ENCODE peak calls at places on chromosomes 6 and 20, in four cellular contexts. One of them, this sample, is unnamed.
A peak's percentile ranks its signal among the peaks of the same experiment; 100 is the strongest.

GRCh38 chr20:1401431-1401907 is 8.6 kb upstream of the FKBP1A start:
- DNase-seq in AG09319: no peak
- DNase-seq in HL-60: no peak
- DNase-seq in BJ: no peak
- DNase-seq in this sample: no peak

GRCh38 chr6:16799279-16800193 is 38.3 kb upstream of the ATXN1 start:
- DNase-seq in HL-60: no peak
- DNase-seq in AG09319: no peak
- DNase-seq in BJ: peak; percentile 9
- DNase-seq in this sample: no peak

GRCh38 chr6:11953641-11954040 is 58.5 kb upstream of the HIVEP1 start:
- DNase-seq in BJ: no peak
- DNase-seq in AG09319: no peak
- DNase-seq in HL-60: no peak
- DNase-seq in this sample: no peak

GRCh38 chr6:30818426-30818841 is 65.9 kb upstream of the DDR1 start:
- DNase-seq in AG09319: peak; percentile 63
- DNase-seq in HL-60: no peak
- DNase-seq in BJ: peak; percentile 64
- DNase-seq in this sample: no peak

GRCh38 chr6:152368761-152369624 is 268.2 kb downstream of the SYNE1 start:
- DNase-seq in AG09319: no peak
- DNase-seq in BJ: no peak
- DNase-seq in HL-60: no peak
- DNase-seq in this sample: no peak

GRCh38 chr20:44582321-44583025 is at the start of gene PKIG:
- DNase-seq in HL-60: no peak
- DNase-seq in AG09319: peak; percentile 63
- DNase-seq in BJ: peak; percentile 55
- DNase-seq in this sample: no peak

GRCh38 chr6:89413006-89413400 is 930 bp upstream of the RRAGD start:
- DNase-seq in BJ: no peak
- DNase-seq in HL-60: no peak
- DNase-seq in AG09319: no peak
- DNase-seq in this sample: no peak

GRCh38 chr6:23246901-23247300 is 677.5 kb downstream of the HDGFL1 start:
- DNase-seq in AG09319: no peak
- DNase-seq in BJ: no peak
- DNase-seq in HL-60: no peak
- DNase-seq in this sample: no peak

GRCh38 chr6:133236898-133237297 is 4.3 kb upstream of the EYA4 start:
- DNase-seq in AG09319: peak; percentile 24
- DNase-seq in HL-60: no peak
- DNase-seq in BJ: peak; percentile 16
- DNase-seq in this sample: no peak

GRCh38 chr6:3349388-3350251 is 90.9 kb downstream of the PSMG4 start:
- DNase-seq in HL-60: no peak
- DNase-seq in AG09319: no peak
- DNase-seq in BJ: no peak
- DNase-seq in this sample: no peak

GRCh38 chr20:44750081-44750805 is 4.6 kb downstream of the KCNK15 start:
- DNase-seq in AG09319: no peak
- DNase-seq in BJ: no peak
- DNase-seq in HL-60: no peak
- DNase-seq in this sample: no peak

GRCh38 chr6:28490191-28490890 is 25.3 kb downstream of the GPX6 start:
- DNase-seq in HL-60: no peak
- DNase-seq in AG09319: no peak
- DNase-seq in BJ: no peak
- DNase-seq in this sample: no peak

GRCh38 chr6:136994782-136995181 is 50.0 kb downstream of the IL20RA start:
- DNase-seq in BJ: no peak
- DNase-seq in AG09319: no peak
- DNase-seq in HL-60: no peak
- DNase-seq in this sample: no peak

GRCh38 chr6:150417899-150418824 is 49.4 kb downstream of the IYD start:
- DNase-seq in HL-60: no peak
- DNase-seq in BJ: peak; percentile 72
- DNase-seq in AG09319: peak; percentile 52
- DNase-seq in this sample: peak; percentile 77

GRCh38 chr6:29926795-29927427 is 15.4 kb upstream of the HLA-A start:
- DNase-seq in HL-60: no peak
- DNase-seq in BJ: no peak
- DNase-seq in AG09319: no peak
- DNase-seq in this sample: peak; percentile 88

GRCh38 chr6:155188707-155189496 is 74.9 kb upstream of the CLDN20 start:
- DNase-seq in AG09319: peak; percentile 87
- DNase-seq in HL-60: no peak
- DNase-seq in BJ: peak; percentile 98
- DNase-seq in this sample: no peak

GRCh38 chr6:30207619-30208295 is 5.4 kb downstream of the TRIM26 start:
- DNase-seq in HL-60: no peak
- DNase-seq in AG09319: no peak
- DNase-seq in BJ: no peak
- DNase-seq in this sample: no peak

GRCh38 chr6:125025164-125025854 is 63.1 kb downstream of the RNF217 start:
- DNase-seq in BJ: no peak
- DNase-seq in HL-60: no peak
- DNase-seq in AG09319: no peak
- DNase-seq in this sample: no peak

DNA sequence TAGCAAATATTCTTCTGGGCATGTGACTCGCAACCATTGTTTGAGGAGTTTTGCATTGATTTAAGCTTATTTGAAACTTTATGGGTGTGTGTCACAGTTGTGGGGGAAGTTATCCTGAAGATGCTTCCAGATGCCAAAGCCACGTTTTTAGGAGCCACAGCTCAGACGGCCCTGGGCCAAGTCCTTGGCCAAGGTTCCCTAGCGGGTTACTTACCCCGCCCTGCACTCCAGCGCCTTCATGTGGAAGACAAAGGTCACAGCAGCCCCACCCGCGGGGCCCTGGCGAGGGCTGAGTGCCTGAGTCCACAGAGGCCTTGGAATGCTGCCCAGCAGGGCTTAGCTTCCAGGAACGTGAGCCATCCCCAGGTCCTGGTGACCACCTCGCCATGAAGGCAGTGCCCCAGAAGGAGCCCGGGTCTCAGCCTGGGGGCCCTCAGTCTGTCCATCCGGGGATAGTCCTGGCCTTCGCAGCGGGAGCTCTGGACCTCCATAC is 308.3 kb downstream of the CDH4 start:
- DNase-seq in HL-60: no peak
- DNase-seq in AG09319: no peak
- DNase-seq in BJ: peak; percentile 44
- DNase-seq in this sample: no peak
- TF ChIP-seq CTCF in HL-60: no peak
- TF ChIP-seq CTCF in AG09319: no peak
- TF ChIP-seq CTCF in BJ: peak; percentile 40
- TF ChIP-seq CTCF in this sample: no peak

GRCh38 chr6:36605560-36606391 is 11.6 kb downstream of the SRSF3 start:
- DNase-seq in AG09319: no peak
- DNase-seq in HL-60: no peak
- DNase-seq in BJ: no peak
- DNase-seq in this sample: no peak
- TF ChIP-seq CTCF in AG09319: no peak
- TF ChIP-seq CTCF in HL-60: no peak
- TF ChIP-seq CTCF in BJ: peak; percentile 14
- TF ChIP-seq CTCF in this sample: no peak

DNA sequence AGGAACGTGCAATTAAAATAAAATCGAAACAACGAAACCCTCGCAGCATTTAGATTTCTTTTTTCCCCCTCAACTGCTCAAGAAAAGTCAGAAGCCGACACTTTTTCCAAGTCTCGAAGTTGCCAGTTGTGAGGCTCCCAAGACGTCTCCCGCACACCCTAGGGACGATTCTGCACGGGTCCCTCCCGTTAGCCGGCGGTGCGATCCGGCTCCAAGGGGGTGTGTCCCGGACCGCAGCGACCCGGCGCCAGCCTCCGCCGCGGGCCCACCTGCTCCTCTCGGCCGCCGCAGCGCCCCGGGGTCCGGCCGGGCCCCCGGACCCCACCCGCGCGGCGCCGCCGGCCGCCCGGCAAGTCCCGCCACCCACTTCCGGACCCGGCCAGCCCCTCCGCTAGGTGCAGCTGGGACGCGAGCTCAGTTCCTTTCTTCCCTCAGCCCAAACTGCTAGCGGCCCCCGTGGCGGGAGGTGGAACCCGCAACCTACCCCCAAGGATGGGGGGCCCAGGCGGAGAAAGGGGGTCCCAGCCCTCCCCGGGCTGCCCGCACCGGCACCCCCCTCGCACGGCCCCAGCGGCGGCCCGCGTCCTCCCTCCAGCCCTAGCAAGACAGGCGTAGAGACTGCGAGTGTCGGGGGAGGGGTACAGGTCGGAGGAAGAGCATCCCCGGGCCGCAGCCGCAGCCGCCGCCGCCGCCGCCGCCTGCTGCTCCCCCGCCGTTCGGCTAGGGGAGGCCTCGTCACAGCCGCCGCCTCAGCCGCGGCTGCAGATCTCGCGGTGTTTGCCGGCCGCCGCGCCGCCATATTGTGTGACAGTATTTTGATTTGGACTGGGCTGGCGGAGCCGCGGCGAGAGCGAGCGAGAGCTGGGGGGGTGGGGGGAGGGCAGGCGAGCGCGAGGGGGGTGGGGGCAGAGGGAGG is 514 bp upstream of the TAB2 start:
- DNase-seq in AG09319: peak; percentile 79
- DNase-seq in HL-60: peak; percentile 61
- DNase-seq in BJ: peak; percentile 47
- DNase-seq in this sample: peak; percentile 92
- TF ChIP-seq CTCF in AG09319: no peak
- TF ChIP-seq CTCF in HL-60: no peak
- TF ChIP-seq CTCF in BJ: no peak
- TF ChIP-seq CTCF in this sample: peak; percentile 15

GRCh38 chr6:4474810-4475209 is 301.4 kb upstream of the CDYL start:
- DNase-seq in BJ: no peak
- DNase-seq in HL-60: no peak
- DNase-seq in AG09319: no peak
- DNase-seq in this sample: no peak
- TF ChIP-seq CTCF in BJ: no peak
- TF ChIP-seq CTCF in HL-60: no peak
- TF ChIP-seq CTCF in AG09319: no peak
- TF ChIP-seq CTCF in this sample: no peak

GRCh38 chr20:53376021-53376420 is 217.6 kb downstream of the ZNF217 start:
- DNase-seq in HL-60: no peak
- DNase-seq in BJ: no peak
- DNase-seq in AG09319: no peak
- DNase-seq in this sample: no peak

GRCh38 chr20:53384392-53384791 is 209.2 kb downstream of the ZNF217 start:
- DNase-seq in BJ: no peak
- DNase-seq in AG09319: no peak
- DNase-seq in HL-60: no peak
- DNase-seq in this sample: no peak

GRCh38 chr20:53382263-53382844 is 211.3 kb downstream of the ZNF217 start:
- DNase-seq in AG09319: no peak
- DNase-seq in BJ: no peak
- DNase-seq in HL-60: no peak
- DNase-seq in this sample: no peak

GRCh38 chr20:53386186-53386681 is 207.4 kb downstream of the ZNF217 start:
- DNase-seq in BJ: no peak
- DNase-seq in HL-60: no peak
- DNase-seq in AG09319: no peak
- DNase-seq in this sample: no peak

DNA sequence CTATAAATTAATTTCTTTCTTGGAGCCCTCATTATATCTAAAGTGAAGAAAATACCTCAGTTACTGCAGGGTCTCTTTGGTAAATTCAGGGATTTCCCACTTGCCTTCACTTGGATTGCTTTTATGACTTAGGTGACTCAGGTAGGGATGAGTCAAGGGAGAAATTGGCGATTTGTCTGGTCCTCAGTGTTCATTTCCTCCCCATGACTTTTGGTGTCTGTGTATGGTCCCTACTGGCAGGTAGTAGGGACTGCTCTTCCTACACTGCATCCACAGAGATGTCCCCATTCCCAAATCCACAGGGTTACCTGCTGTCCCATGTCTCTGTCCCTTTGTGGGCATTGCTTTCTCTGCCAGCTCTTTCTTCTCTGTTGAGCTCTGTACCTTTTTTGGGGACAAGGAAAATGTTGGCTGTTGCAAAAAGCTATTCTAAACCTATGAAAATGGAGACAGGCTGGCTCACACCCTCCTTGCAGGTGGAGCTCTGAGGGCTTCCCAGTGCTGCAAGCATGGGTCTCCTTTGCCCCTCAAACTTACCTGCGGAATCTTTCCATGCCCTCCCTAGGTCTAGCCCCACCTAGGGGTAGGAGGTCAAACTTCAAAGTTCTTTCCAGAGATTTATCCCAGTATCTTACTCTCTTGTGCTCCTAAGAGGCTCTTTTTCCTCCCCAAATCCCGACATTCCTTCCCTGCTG is 211.9 kb downstream of the ZNF217 start:
- DNase-seq in AG09319: no peak
- DNase-seq in BJ: no peak
- DNase-seq in HL-60: no peak
- DNase-seq in this sample: no peak
- TF ChIP-seq CTCF in AG09319: no peak
- TF ChIP-seq CTCF in BJ: no peak
- TF ChIP-seq CTCF in HL-60: no peak
- TF ChIP-seq CTCF in this sample: no peak

GRCh38 chr6:6368040-6368683 is 47.7 kb upstream of the F13A1 start:
- DNase-seq in HL-60: no peak
- DNase-seq in AG09319: no peak
- DNase-seq in BJ: no peak
- DNase-seq in this sample: no peak

GRCh38 chr6:6368684-6369052 is 48.2 kb upstream of the F13A1 start:
- DNase-seq in AG09319: no peak
- DNase-seq in BJ: no peak
- DNase-seq in HL-60: peak; percentile 67
- DNase-seq in this sample: no peak

GRCh38 chr6:6362051-6362450 is 41.6 kb upstream of the F13A1 start:
- DNase-seq in HL-60: no peak
- DNase-seq in AG09319: no peak
- DNase-seq in BJ: no peak
- DNase-seq in this sample: no peak

GRCh38 chr6:6365242-6365641 is 44.8 kb upstream of the F13A1 start:
- DNase-seq in HL-60: no peak
- DNase-seq in AG09319: no peak
- DNase-seq in BJ: no peak
- DNase-seq in this sample: no peak

GRCh38 chr6:6366778-6367177 is 46.3 kb upstream of the F13A1 start:
- DNase-seq in HL-60: no peak
- DNase-seq in AG09319: no peak
- DNase-seq in BJ: no peak
- DNase-seq in this sample: no peak
- TF ChIP-seq CTCF in HL-60: no peak
- TF ChIP-seq CTCF in AG09319: no peak
- TF ChIP-seq CTCF in BJ: no peak
- TF ChIP-seq CTCF in this sample: no peak

This sample was measured in GM13977.